ENCODE peak calls at places on chromosomes 5 and 9, in four cellular contexts. S, M, Y and P are unnamed samples.

GRCh38 chr5:40784027-40784653 is 14.0 kb downstream of the PRKAA1 start:
- DNase-seq in M (no peak), Y (no peak), S (no peak), P (no peak)

GRCh38 chr5:139759219-139759721 is 36.3 kb upstream of the PSD2 start:
- DNase-seq in M (no peak), Y (no peak), S (no peak), P (no peak)

GRCh38 chr5:45376463-45376862 is 319.7 kb downstream of the HCN1 start:
- DNase-seq in M (no peak), Y (no peak), S (no peak), P (peak; percentile 36)

GRCh38 chr5:17992296-17992695 is 358.0 kb downstream of the TAF11L14 start:
- DNase-seq in S (no peak), M (no peak), Y (no peak), P (no peak)

GRCh38 chr5:151469992-151470391 is 22.6 kb downstream of the SLC36A1 start:
- DNase-seq in M (no peak), S (no peak), Y (no peak), P (no peak)

GRCh38 chr5:123875444-123876264 is 363.7 kb downstream of the CSNK1G3 start:
- DNase-seq in Y (no peak), S (no peak), M (no peak), P (no peak)

GRCh38 chr5:127029513-127030258 is 672 bp downstream of the MARCHF3 start:
- DNase-seq in S (no peak), M (no peak), Y (peak; percentile 68), P (peak; percentile 65)

GRCh38 chr5:179275941-179276837 is 69.1 kb downstream of the ADAMTS2 start:
- DNase-seq in M (no peak), S (no peak), Y (peak; percentile 46), P (peak; percentile 98)

GRCh38 chr5:42876375-42876844 is 64.7 kb upstream of the SELENOP start:
- DNase-seq in M (no peak), Y (peak; percentile 76), S (no peak), P (no peak)

GRCh38 chr9:85322592-85322991 is 419.2 kb downstream of the AGTPBP1 start:
- DNase-seq in M (no peak), S (no peak), Y (no peak), P (no peak)

DNA sequence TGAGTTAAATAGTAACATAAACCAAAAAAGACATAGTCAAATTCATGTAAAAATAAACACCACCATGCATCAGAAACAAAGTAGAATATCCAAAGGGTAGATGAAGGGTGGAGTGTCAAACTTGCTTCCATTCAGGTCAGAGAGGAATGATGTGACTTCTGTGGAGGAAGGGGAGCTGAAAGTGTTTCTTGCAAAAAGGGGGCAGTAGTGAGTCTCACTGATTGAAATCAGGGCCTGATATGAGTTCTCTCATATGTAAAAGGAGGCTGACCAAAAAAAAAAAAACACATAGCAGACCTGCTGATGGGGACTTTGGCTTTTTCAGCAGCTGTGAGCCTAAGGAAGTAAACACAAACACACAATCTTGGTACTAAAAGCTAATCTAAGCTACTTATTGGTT is 38.8 kb upstream of the RGMB start:
- DNase-seq in Y (no peak), S (no peak), M (no peak), P (no peak)
- TF ChIP-seq CHD1 in Y (no peak), S (no peak), M (no peak), P (no peak)

GRCh38 chr9:126058631-126059030 is 268.0 kb upstream of the MVB12B start:
- DNase-seq in M (no peak), Y (no peak), S (no peak), P (no peak)

GRCh38 chr9:126056312-126057021 is 270.2 kb upstream of the MVB12B start:
- DNase-seq in M (no peak), Y (no peak), S (no peak), P (no peak)

GRCh38 chr9:126057036-126057435 is 269.6 kb upstream of the MVB12B start:
- DNase-seq in S (no peak), Y (no peak), M (no peak), P (no peak)

GRCh38 chr9:126057461-126057860 is 269.2 kb upstream of the MVB12B start:
- DNase-seq in S (no peak), M (no peak), Y (no peak), P (no peak)

GRCh38 chr9:126057869-126058467 is 268.7 kb upstream of the MVB12B start:
- DNase-seq in S (no peak), Y (no peak), M (no peak), P (no peak)
- TF ChIP-seq CHD1 in S (no peak), Y (no peak), M (no peak), P (no peak)

GRCh38 chr9:89317282-89317681 is 1.0 kb upstream of the SECISBP2 start:
- DNase-seq in M (no peak), Y (no peak), S (no peak), P (no peak)
- TF ChIP-seq CHD1 in M (no peak), Y (no peak), S (no peak), P (no peak)

GRCh38 chr5:103223031-103223955 is 35.3 kb upstream of the MACIR start:
- DNase-seq in M (no peak), S (peak; percentile 7), Y (peak; percentile 6), P (no peak)

GRCh38 chr5:103228588-103228987 is 30.0 kb upstream of the MACIR start:
- DNase-seq in S (no peak), Y (no peak), M (no peak), P (no peak)

GRCh38 chr5:103228056-103228455 is 30.5 kb upstream of the MACIR start:
- DNase-seq in S (no peak), Y (no peak), M (no peak), P (no peak)

GRCh38 chr5:103224894-103225246 is 33.7 kb upstream of the MACIR start:
- DNase-seq in Y (no peak), M (no peak), S (no peak), P (no peak)

DNA sequence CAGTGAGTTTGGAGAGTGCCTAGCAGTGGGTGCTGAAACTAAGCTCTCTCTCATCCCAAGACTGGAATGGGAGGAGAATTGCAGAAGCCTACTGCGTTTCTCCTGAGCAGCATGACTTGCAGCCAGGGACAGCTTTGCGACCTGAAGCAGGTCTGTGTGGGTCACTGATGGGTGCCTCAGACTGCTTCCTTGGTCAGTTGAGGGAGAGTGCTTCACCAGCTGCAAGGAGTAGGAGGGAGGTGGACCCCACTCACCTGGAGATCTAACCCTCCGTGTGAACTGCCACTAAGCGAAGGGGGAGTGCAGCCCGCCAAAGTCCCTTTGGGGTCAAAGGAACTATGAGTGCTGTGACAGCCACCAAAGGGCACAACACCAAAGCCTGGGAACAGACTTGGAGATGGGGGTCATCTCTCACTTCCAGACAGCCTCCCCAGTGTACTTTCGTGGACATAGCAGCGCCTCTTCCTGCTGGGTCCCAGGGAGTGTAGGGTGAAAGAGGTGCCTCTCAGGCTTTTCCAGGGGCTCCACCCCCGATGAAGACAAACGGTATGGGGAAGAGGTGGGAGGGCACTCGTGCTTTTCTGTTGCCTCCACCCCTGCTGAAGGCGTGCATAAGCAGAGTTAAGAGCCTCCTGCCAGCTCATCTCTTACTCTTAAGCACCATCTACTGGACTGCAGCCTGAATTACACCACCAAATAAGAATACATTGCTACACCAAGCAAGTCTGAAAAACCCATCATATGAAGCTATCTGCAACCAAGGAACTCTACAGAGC is 34.3 kb upstream of the MACIR start:
- DNase-seq in M (peak; percentile 16), S (peak; percentile 68), Y (peak; percentile 80), P (peak; percentile 75)
- TF ChIP-seq CHD1 in M (no peak), S (no peak), Y (no peak), P (no peak)

GRCh38 chr5:170301149-170301548 is 3.6 kb upstream of the LCP2 start:
- DNase-seq in Y (no peak), S (no peak), M (no peak), P (no peak)

GRCh38 chr5:170303564-170303963 is 6.0 kb upstream of the LCP2 start:
- DNase-seq in S (no peak), M (no peak), Y (no peak), P (no peak)

GRCh38 chr5:170301901-170302728 is 4.5 kb upstream of the LCP2 start:
- DNase-seq in M (no peak), S (no peak), Y (peak; percentile 40), P (no peak)

GRCh38 chr5:170305016-170305645 is 7.6 kb upstream of the LCP2 start:
- DNase-seq in Y (no peak), S (no peak), M (no peak), P (no peak)

DNA sequence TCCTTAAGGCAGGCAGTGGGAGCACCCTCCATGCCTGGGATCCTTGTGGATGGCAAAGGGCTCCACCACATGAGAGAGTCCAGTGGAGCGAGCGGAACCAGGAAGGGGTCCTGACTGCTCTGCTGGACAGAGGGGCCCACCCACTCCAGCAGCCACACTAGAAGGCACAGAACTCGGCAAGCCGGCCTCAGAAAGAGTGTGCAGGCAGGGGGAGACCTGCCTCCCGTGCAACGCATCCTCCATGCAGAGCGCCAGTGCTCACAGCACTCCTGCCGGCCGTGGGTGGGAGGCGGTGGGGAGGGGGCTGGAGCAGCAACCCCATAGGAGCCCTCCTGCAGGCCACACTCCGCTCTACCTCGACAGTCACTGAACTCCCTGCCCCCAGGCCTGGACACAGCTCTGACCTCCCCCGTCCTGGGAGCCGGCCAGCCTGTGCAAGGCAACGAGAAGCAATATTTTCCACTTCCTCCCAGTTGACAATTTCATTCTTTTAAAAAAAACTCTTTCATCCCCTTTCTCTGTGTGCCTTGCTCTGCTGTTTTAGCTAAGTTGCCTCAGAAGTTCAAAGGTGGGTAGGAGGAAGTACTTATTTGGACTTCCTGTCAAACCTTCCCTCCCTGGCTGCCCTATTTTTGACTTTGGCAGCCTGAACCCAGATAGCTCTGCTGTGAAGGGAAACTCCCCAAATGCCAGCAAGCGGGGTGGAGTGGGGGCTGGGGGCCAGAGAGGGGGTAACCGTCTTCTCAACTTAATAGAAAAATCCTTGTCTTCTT is 5.3 kb upstream of the LCP2 start:
- DNase-seq in Y (peak; percentile 69), M (peak; percentile 68), S (no peak), P (no peak)
- TF ChIP-seq CHD1 in Y (no peak), M (no peak), S (no peak), P (no peak)

DNA sequence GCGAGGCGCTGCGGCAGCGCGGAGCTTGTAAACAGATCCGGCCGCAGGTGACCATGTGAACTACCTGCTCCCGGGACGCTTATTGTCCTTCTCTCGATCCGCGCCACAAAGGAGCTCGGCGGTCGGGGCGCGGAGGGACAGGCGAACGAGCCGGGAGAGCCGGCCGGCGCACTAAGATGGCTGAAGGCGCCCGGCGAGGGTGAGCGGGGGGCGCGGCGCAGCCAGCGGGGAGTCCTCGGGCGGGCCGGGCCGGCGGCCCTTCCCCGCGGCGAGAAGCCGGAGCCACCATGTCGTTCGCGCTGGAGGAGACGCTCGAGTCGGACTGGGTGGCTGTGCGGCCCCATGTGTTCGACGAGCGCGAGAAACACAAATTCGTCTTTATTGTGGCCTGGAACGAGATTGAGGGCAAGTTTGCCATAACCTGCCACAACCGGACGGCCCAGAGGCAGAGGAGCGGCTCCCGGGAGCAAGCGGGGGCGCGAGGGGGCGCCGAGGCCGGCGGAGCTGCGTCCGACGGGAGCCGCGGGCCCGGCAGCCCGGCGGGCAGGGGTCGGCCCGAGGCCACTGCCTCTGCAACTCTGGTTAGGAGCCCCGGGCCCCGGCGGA is 536 bp downstream of the JMY start:
- DNase-seq in S (no peak), M (no peak), Y (peak; percentile 43), P (peak; percentile 20)
- TF ChIP-seq CHD1 in S (no peak), M (no peak), Y (no peak), P (no peak)

DNA sequence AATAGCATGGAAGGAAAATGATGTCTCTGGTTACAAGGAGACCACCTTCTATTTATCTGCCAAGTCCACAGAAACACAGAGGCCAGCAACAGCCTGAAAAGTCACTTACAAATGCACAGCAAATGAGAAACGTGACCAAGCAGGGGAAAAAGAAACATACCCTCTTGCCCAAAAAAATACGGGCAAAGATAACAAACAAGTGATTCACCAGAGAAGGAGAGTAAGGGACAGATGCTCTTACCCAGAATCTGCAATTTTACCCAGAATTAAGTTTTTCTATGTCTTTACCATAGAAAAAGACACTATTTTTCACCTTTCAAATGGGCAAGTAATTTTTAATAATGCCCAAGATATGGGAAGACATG is 28.1 kb downstream of the CAMSAP1 start:
- DNase-seq in Y (no peak), M (no peak), S (no peak), P (peak; percentile 45)
- TF ChIP-seq CHD1 in Y (no peak), M (no peak), S (no peak), P (no peak)